ENCODE peak calls at places on chromosomes 13 and 19, in seven cellular contexts. R is spleen, P is HL-60, E is heart right ventricle, O is pancreas, N is body of pancreas, Z is cardiac muscle cell. I is an unnamed sample.

GRCh38 chr19:38173324-38174041 is 50.5 kb downstream of the DPF1 start:
- DNase-seq in P (no peak), O (no peak), Z (no peak), N (peak; percentile 72), E (peak; percentile 79), R (peak; percentile 84), I (peak; percentile 95)

GRCh38 chr13:97986841-97987240 is 33.4 kb downstream of the IPO5 start:
- DNase-seq in N (no peak), Z (no peak), E (no peak), O (no peak), P (peak; percentile 64), R (peak; percentile 79), I (no peak)

GRCh38 chr19:38392707-38393308 is 4.3 kb downstream of the SPRED3 start:
- DNase-seq in E (no peak), Z (peak; percentile 36), R (no peak), N (no peak), P (no peak), O (no peak), I (no peak)

GRCh38 chr19:33726756-33727155 is 69.9 kb upstream of the KCTD15 start:
- DNase-seq in O (no peak), R (peak; percentile 33), E (no peak), N (no peak), Z (no peak), P (no peak), I (no peak)

GRCh38 chr19:50794778-50795664 is 4.8 kb downstream of the ACP4 start:
- DNase-seq in R (no peak), Z (no peak), N (peak; percentile 36), O (peak; percentile 78), E (no peak), P (peak; percentile 65), I (no peak)

GRCh38 chr13:26482451-26483197 is 74.9 kb upstream of the WASF3 start:
- DNase-seq in P (peak; percentile 5), N (peak; percentile 81), R (no peak), E (peak; percentile 62), O (no peak), Z (peak; percentile 83), I (no peak)

GRCh38 chr13:67408823-67409222 is 178.7 kb upstream of the PCDH9 start:
- DNase-seq in O (no peak), N (no peak), Z (peak; percentile 61), R (no peak), P (no peak), E (no peak), I (no peak)

GRCh38 chr19:34282611-34283519 is 28.5 kb downstream of the GARRE1 start:
- DNase-seq in P (no peak), O (no peak), Z (no peak), E (no peak), N (peak; percentile 37), R (no peak), I (no peak)

GRCh38 chr13:46288570-46289259 is 77.0 kb downstream of the LRRC63 start:
- DNase-seq in P (peak; percentile 52), R (no peak), Z (peak; percentile 63), E (no peak), N (no peak), O (no peak), I (no peak)

GRCh38 chr19:1862424-1863307 is 713 bp downstream of the KLF16 start:
- DNase-seq in N (no peak), P (peak; percentile 75), E (no peak), R (peak; percentile 92), O (peak; percentile 83), Z (no peak), I (no peak)

GRCh38 chr13:107743100-107743499 is 472.2 kb downstream of the LIG4 start:
- DNase-seq in O (no peak), E (no peak), N (no peak), Z (peak; percentile 1), P (no peak), R (no peak), I (no peak)

GRCh38 chr19:4326215-4326836 is 12.3 kb downstream of the STAP2 start:
- DNase-seq in N (no peak), R (no peak), E (no peak), Z (no peak), P (no peak), O (no peak), I (no peak)

GRCh38 chr13:23445794-23446193 is 12.3 kb upstream of the SACS start:
- DNase-seq in P (no peak), R (no peak), O (no peak), N (no peak), E (no peak), Z (no peak), I (no peak)

GRCh38 chr13:23159587-23160240 is 21.1 kb upstream of the SGCG start:
- DNase-seq in E (no peak), N (no peak), Z (peak; percentile 2), R (no peak), O (no peak), P (no peak), I (no peak)

GRCh38 chr19:3981736-3982681 is 3.3 kb downstream of the EEF2 start:
- DNase-seq in N (no peak), O (no peak), R (peak; percentile 71), P (peak; percentile 37), E (no peak), Z (no peak), I (no peak)

DNA sequence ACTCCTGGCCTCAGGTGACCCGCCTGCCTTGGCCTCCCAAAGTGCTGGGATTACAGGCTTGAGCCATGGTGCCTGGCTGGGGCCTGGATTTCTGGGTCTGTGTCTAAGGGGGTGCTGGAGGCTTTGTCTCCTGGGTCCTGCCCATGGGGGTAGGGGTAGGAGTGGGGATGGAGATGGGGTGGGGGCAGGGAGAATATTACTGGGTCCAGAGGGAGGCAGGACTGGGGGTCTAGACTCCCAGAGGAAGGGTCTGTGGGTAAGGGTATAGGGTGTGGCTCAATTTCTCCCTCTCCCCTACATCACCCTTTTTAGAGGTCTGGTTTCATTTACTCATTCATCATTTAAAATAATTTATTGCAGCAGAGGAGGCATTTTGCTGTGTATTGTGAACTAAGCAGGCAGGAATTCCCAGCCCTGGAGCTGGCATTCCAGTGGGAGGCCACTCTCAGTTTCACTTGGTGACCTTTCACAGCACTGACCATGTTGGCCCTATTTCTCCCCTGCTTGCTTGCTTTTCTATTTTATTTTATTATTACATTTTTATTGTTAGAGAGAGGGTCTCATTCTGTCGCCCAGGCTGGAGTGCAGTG is 810 bp upstream of the NFKBID start:
- DNase-seq in N (no peak), R (peak; percentile 81), O (no peak), P (no peak), E (no peak), Z (peak; percentile 25), I (no peak)
- H3K4me3 ChIP-seq in N (no peak overlapping the region), R (peak overlapping the region; percentile 83), O (no peak overlapping the region), P (peak overlapping the region; percentile 91), E (peak overlapping the region; percentile 45), Z (no peak overlapping the region), I (peak overlapping the region; percentile 76)

GRCh38 chr19:54172764-54173699 is at the start of gene TMC4:
- DNase-seq in O (peak; percentile 96), P (no peak), E (peak; percentile 54), N (peak; percentile 94), R (no peak), Z (peak; percentile 62), I (no peak)
- TF ChIP-seq CTCF in O (peak; percentile 59), P (no peak), E (no peak), N (peak; percentile 95), R (no peak), Z (no peak), I (no peak)

GRCh38 chr19:10102787-10103236 is 334 bp upstream of the ANGPTL6 start:
- DNase-seq in R (peak; percentile 88), N (no peak), E (no peak), Z (no peak), P (no peak), O (peak; percentile 5), I (no peak)
- H3K4me3 ChIP-seq in R (no peak overlapping the region), N (no peak overlapping the region), E (no peak overlapping the region), Z (no peak overlapping the region), P (no peak overlapping the region), O (no peak overlapping the region), I (no peak overlapping the region)

DNA sequence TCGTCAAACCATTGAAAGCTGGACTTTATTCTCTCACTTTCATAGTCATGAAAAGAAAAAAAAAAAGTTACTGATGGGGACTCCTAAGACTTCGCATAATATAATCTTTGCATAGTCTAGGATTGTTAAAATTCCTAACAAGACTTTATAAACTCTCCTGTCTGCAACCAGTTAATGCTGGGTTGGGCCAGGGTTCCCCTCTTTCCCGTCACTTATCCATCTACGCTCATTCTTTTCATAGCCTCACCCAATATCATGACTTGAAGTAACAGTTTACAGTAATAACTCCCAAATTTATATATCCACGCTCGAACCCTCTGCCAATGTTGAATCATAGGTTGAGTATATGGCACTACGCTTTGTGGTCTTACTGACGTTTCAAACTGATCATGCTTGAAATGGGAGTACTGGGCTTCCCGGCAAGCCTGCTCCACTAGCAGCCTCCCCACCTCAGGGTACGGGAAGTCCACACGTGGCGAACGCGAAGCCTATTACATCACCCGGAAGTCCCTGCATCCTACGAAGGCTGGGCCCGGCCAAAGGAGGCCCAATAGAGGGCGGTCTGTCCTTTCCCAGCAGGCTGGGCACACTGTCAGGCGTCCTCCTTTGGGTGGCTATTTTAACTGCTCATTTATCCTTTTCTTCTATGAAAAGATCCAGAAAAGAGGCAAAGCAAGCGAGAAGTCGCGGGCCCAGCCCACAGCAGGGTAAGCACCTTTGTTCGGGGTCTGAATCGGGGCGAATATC is 694 bp upstream of the ZNF460 start:
- DNase-seq in Z (peak; percentile 98), E (peak; percentile 92), O (peak; percentile 92), R (peak; percentile 96), P (peak; percentile 93), N (peak; percentile 91), I (peak; percentile 83)
- TF ChIP-seq CTCF in Z (peak; percentile 40), E (peak; percentile 47), O (no peak), R (no peak), P (peak; percentile 7), N (peak; percentile 30), I (peak; percentile 50)

DNA sequence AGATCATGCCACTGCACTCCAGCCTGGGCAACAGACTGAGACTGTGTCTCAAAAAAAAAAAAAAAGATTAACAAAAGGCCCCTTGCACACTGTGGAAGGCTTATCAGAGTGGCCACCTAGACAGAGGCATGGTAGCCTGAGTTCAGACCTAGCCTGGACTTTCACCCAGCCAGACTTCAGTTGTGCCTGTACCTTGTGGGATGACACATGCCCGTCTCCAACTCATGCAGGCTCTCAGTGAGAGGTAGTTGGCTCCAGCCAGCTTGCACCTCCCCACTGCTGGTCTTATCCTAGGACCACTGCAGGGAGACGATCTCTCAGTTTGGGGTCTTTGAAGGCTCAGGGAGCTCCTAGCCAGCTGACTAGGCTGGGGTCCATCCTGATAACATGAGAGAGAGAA is 52.2 kb downstream of the GATAD2A start:
- DNase-seq in N (no peak), Z (no peak), R (peak; percentile 29), P (no peak), E (no peak), O (no peak), I (no peak)
- H3K4me3 ChIP-seq in N (no peak overlapping the region), Z (no peak overlapping the region), R (no peak overlapping the region), P (no peak overlapping the region), E (no peak overlapping the region), O (no peak overlapping the region), I (no peak overlapping the region)

GRCh38 chr13:102800145-102801041 is 1.5 kb downstream of the BIVM start:
- DNase-seq in R (peak; percentile 95), P (no peak), E (peak; percentile 86), N (peak; percentile 84), O (peak; percentile 93), Z (peak; percentile 86), I (peak; percentile 73)

GRCh38 chr13:102807699-102808098 is 8.8 kb downstream of the BIVM start:
- DNase-seq in N (no peak), P (no peak), O (no peak), R (no peak), Z (no peak), E (no peak), I (no peak)

DNA sequence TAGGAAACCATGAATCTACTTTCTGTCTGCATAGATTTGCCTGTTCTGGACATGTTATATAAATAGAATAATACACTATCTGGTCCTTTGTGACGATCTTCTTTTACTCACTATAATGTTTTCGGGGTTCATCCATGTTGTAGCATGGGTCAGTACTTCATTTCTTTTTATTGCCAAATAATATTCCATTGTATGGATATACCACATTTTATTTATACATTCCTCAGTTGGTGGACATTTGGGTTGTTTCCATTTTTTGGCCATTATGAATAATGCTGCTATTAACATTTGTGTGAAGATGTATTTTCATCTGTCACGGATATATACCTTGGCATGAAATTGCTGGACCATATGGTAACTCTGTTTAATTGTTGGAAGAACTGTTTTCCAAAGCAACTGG is 6.8 kb downstream of the BIVM start:
- DNase-seq in O (no peak), E (no peak), P (no peak), R (no peak), N (no peak), Z (no peak), I (no peak)
- TF ChIP-seq CTCF in O (no peak), E (no peak), P (no peak), R (no peak), N (no peak), Z (no peak), I (no peak)